ENCODE peak calls at places on chromosome 16, in four cellular contexts. M, G, O and J are unnamed samples.

GRCh38 chr16:86878290-86879160 is 300.2 kb downstream of the FOXL1 start:
- DNase-seq in M (no peak), G (peak; percentile 52), O (peak; percentile 12), J (no peak)

GRCh38 chr16:61148930-61149329 is 887.3 kb downstream of the CDH8 start:
- DNase-seq in M (no peak), G (no peak), O (no peak), J (no peak)

GRCh38 chr16:15477802-15478201 is 43.4 kb downstream of the BMERB1 start:
- DNase-seq in M (peak; percentile 48), G (no peak), O (no peak), J (no peak)

GRCh38 chr16:71348262-71349085 is 10.0 kb upstream of the CALB2 start:
- DNase-seq in M (no peak), G (no peak), O (peak; percentile 22), J (no peak)

GRCh38 chr16:84700518-84701277 is 898 bp downstream of the USP10 start:
- DNase-seq in M (peak; percentile 53), G (no peak), O (no peak), J (no peak)

GRCh38 chr16:81987121-81987520 is 24.1 kb downstream of the SDR42E1 start:
- DNase-seq in M (no peak), G (no peak), O (no peak), J (no peak)

GRCh38 chr16:88922114-88922825 is 54.7 kb downstream of the CBFA2T3 start:
- DNase-seq in M (peak; percentile 68), G (peak; percentile 82), O (no peak), J (no peak)

GRCh38 chr16:24753437-24753836 is 24.0 kb downstream of the TNRC6A start:
- DNase-seq in M (no peak), G (no peak), O (no peak), J (no peak)

GRCh38 chr16:4513881-4514280 is 24.7 kb downstream of the CDIP1 start:
- DNase-seq in M (no peak), G (no peak), O (no peak), J (no peak)

GRCh38 chr16:20430948-20431347 is 20.4 kb upstream of the ACSM2A start:
- DNase-seq in M (no peak), G (no peak), O (no peak), J (no peak)

GRCh38 chr16:26987631-26988030 is 79.1 kb upstream of the C16orf82 start:
- DNase-seq in M (peak; percentile 81), G (no peak), O (no peak), J (no peak)

GRCh38 chr16:74695450-74696422 is 4.9 kb downstream of the MLKL start:
- DNase-seq in M (peak; percentile 97), G (peak; percentile 81), O (peak; percentile 92), J (peak; percentile 39)

GRCh38 chr16:87431926-87432325 is 39.8 kb downstream of the MAP1LC3B start:
- DNase-seq in M (peak; percentile 91), G (no peak), O (no peak), J (no peak)

GRCh38 chr16:5838725-5839124 is 741.1 kb upstream of the EEF2KMT start:
- DNase-seq in M (no peak), G (no peak), O (no peak), J (no peak)

GRCh38 chr16:265002-265529 is 10.7 kb downstream of the RGS11 start:
- DNase-seq in M (no peak), G (no peak), O (no peak), J (no peak)

GRCh38 chr16:89323120-89323960 is 105.8 kb downstream of the ZNF778 start:
- DNase-seq in M (no peak), G (no peak), O (no peak), J (no peak)

GRCh38 chr16:10153993-10154788 is 28.0 kb downstream of the GRIN2A start:
- DNase-seq in M (no peak), G (no peak), O (no peak), J (no peak)

GRCh38 chr16:71912483-71912882 is 17.2 kb downstream of the IST1 start:
- DNase-seq in M (no peak), G (no peak), O (no peak), J (no peak)

GRCh38 chr16:1105888-1106620 is 10.0 kb upstream of the C1QTNF8 start:
- DNase-seq in M (peak; percentile 63), G (peak; percentile 79), O (peak; percentile 56), J (peak; percentile 81)

GRCh38 chr16:10228779-10229178 is 46.6 kb upstream of the GRIN2A start:
- DNase-seq in M (no peak), G (no peak), O (no peak), J (no peak)

GRCh38 chr16:35306915-35307314 is 1847.5 kb downstream of the TP53TG3F start:
- DNase-seq in M (no peak), G (no peak), O (no peak), J (no peak)

GRCh38 chr16:14369734-14370598 is 260.1 kb downstream of the PARN start:
- DNase-seq in M (no peak), G (no peak), O (no peak), J (no peak)

GRCh38 chr16:81424761-81425160 is 19.8 kb upstream of the CMIP start:
- DNase-seq in M (no peak), G (no peak), O (no peak), J (no peak)

GRCh38 chr16:52446076-52446475 is 100.9 kb downstream of the TOX3 start:
- DNase-seq in M (no peak), G (no peak), O (no peak), J (no peak)

GRCh38 chr16:23182206-23182674 is 305 bp upstream of the SCNN1G start:
- DNase-seq in M (peak; percentile 46), G (peak; percentile 93), O (peak; percentile 85), J (peak; percentile 96)

GRCh38 chr16:14302031-14302398 is 230.9 kb downstream of the MRTFB start:
- DNase-seq in M (peak; percentile 46), G (peak; percentile 77), O (no peak), J (no peak)

GRCh38 chr16:2233046-2233775 is 3.0 kb upstream of the DNASE1L2 start:
- DNase-seq in M (no peak), G (no peak), O (no peak), J (no peak)

GRCh38 chr16:1613240-1613639 is 1.1 kb downstream of the CRAMP1 start:
- DNase-seq in M (peak; percentile 19), G (no peak), O (no peak), J (no peak)

GRCh38 chr16:47037396-47037745 is 63.9 kb upstream of the DNAJA2 start:
- DNase-seq in M (no peak), G (no peak), O (no peak), J (no peak)

DNA sequence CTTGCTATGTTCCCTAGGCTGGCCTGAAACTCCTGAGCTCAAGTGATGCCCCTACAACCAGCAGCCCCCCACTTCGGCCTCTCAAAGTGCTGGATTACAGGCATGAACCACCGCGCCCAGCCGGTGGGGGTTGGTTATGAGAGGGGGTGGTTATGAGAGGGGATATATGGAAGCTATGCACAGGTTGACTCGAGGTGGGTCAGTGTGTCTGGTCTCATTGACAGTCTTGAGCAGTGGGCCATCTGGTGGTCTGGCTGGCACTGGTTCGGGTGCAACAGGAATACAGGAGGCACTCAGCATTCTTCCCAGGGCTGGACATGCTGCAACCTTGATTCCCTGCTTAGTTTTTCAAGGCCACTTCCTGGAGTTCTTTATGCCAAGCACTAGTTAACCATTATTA is 5.6 kb upstream of the STX1B start:
- DNase-seq in M (no peak), G (no peak), O (no peak), J (no peak)
- TF ChIP-seq CTCF in M (peak; percentile 17), G (no peak), O (no peak), J (no peak)

GRCh38 chr16:48540222-48540900 is 69.6 kb downstream of the N4BP1 start:
- DNase-seq in M (no peak), G (no peak), O (no peak), J (no peak)

GRCh38 chr16:48539485-48540221 is 70.3 kb downstream of the N4BP1 start:
- DNase-seq in M (no peak), G (no peak), O (no peak), J (no peak)

GRCh38 chr16:48537275-48537674 is 72.7 kb downstream of the N4BP1 start:
- DNase-seq in M (no peak), G (no peak), O (no peak), J (no peak)

GRCh38 chr16:48537909-48538745 is 71.9 kb downstream of the N4BP1 start:
- DNase-seq in M (no peak), G (peak; percentile 77), O (no peak), J (no peak)

DNA sequence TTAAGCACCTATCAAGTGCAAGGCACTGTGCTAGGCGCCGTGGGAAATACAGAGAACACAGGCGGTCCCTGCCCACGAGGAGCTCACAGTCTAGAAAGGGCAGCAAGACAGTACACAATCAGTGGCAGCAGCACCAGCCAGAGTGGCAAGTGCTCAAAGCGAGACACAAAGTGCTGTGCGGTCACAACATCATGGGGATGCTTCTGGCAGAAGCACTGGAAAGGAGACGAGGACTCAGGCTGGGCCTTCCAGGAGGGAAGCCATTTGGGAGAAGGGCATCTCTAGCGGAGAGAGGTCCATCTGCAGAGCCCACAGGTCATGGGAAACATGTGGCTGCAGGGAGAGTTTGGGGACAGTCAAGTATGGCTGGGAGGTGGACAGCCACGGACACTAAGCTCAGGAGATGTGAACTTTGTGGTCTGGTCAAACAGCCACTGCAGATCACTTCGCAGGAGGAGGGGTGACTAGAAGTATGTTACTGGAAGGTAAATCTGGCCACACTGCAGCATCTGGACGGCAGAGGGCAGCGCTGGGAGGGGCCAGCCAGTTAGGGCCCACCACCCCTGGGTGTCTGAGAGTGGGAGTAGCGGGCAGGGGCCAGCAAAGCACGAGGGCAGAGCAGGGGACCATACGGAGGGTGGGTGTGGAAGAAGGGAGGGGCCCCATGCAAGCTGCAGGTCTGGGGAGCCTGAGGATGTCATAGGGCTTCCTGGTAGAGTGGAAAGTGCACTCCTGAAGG is 71.1 kb downstream of the N4BP1 start:
- DNase-seq in M (no peak), G (no peak), O (no peak), J (no peak)
- TF ChIP-seq CTCF in M (peak; percentile 68), G (peak; percentile 35), O (peak; percentile 56), J (peak; percentile 52)

GRCh38 chr16:54140788-54141136 is 145.8 kb downstream of the IRX3 start:
- DNase-seq in M (no peak), G (no peak), O (no peak), J (no peak)

GRCh38 chr16:54142787-54143186 is 143.8 kb downstream of the IRX3 start:
- DNase-seq in M (no peak), G (no peak), O (no peak), J (no peak)

GRCh38 chr16:54143410-54143809 is 143.2 kb downstream of the IRX3 start:
- DNase-seq in M (no peak), G (no peak), O (no peak), J (no peak)

GRCh38 chr16:54143934-54144333 is 142.7 kb downstream of the IRX3 start:
- DNase-seq in M (no peak), G (no peak), O (no peak), J (no peak)

DNA sequence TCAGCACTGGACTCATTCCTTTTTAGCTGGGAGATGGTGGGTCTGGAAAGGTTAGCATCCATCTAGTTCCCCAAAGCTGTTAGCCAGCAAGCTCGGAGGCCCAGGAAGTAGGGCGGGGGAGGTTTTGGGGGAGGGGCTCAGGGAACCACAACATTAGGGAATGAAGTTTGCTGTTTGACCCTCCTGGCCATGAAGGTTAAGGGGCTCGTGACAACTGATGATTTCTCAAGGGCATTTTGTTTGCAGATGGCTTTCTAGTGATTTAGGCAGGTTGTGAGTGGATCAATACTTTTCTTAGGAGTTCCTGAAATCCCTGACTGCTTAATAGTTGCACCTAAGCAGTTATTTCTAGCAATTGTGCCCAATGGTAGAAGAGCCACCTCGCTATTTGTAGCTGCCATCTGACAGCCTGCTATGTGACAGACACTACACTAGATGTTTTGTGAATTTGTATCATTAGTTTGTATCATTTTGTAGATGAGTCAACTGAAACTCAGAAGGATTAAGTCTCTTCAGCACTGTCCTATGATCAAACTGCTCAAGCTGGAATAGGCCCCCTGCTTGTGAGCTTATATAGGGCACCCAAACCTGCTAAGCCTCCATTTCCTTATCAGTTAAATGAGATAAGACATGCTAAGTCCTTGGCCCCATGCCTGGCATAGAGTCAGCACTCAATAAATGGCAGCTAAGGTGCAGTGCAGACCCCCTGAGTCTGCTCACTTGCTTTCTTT is 146.4 kb downstream of the IRX3 start:
- DNase-seq in M (peak; percentile 55), G (no peak), O (no peak), J (no peak)
- TF ChIP-seq CTCF in M (peak; percentile 49), G (no peak), O (no peak), J (peak; percentile 16)

GRCh38 chr16:79213214-79213613 is 387.3 kb downstream of the MAF start:
- DNase-seq in M (no peak), G (no peak), O (peak; percentile 66), J (no peak)
- TF ChIP-seq CTCF in M (no peak), G (peak; percentile 16), O (peak; percentile 36), J (peak; percentile 10)